ENCODE peak calls at places on chromosomes 6 and 20, in four cellular contexts. F, Y, E and N are unnamed samples.

GRCh38 chr20:50308513-50309279 is 118.1 kb downstream of the CEBPB start:
- DNase-seq in F (peak; percentile 100), Y (peak; percentile 99), E (no peak), N (peak; percentile 99)

GRCh38 chr6:129903082-129903481 is 42.0 kb upstream of the TMEM244 start:
- DNase-seq in E (no peak), Y (no peak), F (no peak), N (no peak)

GRCh38 chr6:164108869-164109769 is 694.6 kb downstream of the QKI start:
- DNase-seq in E (no peak), F (no peak), Y (peak; percentile 57), N (peak; percentile 34)

GRCh38 chr6:167758309-167759023 is 68.2 kb upstream of the AFDN start:
- DNase-seq in F (no peak), E (no peak), Y (no peak), N (no peak)

GRCh38 chr20:25177890-25178321 is 17.6 kb upstream of the ENTPD6 start:
- DNase-seq in F (no peak), E (no peak), Y (peak; percentile 8), N (no peak)

GRCh38 chr6:13407709-13408695 is 79.4 kb downstream of the GFOD1 start:
- DNase-seq in E (no peak), F (peak; percentile 87), Y (peak; percentile 98), N (peak; percentile 79)

GRCh38 chr6:136784910-136785746 is 7.1 kb downstream of the MAP3K5 start:
- DNase-seq in E (no peak), Y (peak; percentile 61), F (no peak), N (no peak)

GRCh38 chr20:61635721-61636455 is 383.8 kb downstream of the CDH4 start:
- DNase-seq in Y (no peak), E (no peak), F (no peak), N (no peak)

GRCh38 chr6:142726616-142727015 is 218.4 kb downstream of the HIVEP2 start:
- DNase-seq in E (no peak), Y (no peak), F (no peak), N (no peak)

GRCh38 chr20:48339147-48339985 is 488.4 kb downstream of the PREX1 start:
- DNase-seq in Y (peak; percentile 59), F (peak; percentile 77), E (no peak), N (peak; percentile 80)

GRCh38 chr20:7038029-7038428 is 270.5 kb downstream of the BMP2 start:
- DNase-seq in Y (peak; percentile 69), E (no peak), F (no peak), N (no peak)

GRCh38 chr20:32589256-32589655 is 4.1 kb upstream of the NOL4L start:
- DNase-seq in E (no peak), Y (peak; percentile 48), F (peak; percentile 36), N (no peak)

GRCh38 chr6:165183071-165183470 is 126.3 kb downstream of the C6orf118 start:
- DNase-seq in E (no peak), F (no peak), Y (no peak), N (peak; percentile 18)

GRCh38 chr6:25576920-25577319 is 75.1 kb upstream of the SCGN start:
- DNase-seq in Y (peak; percentile 14), F (no peak), E (no peak), N (no peak)

GRCh38 chr6:91149246-91149645 is 562.4 kb upstream of the MAP3K7 start:
- DNase-seq in F (no peak), E (no peak), Y (no peak), N (no peak)

GRCh38 chr20:58202039-58202438 is 26.4 kb downstream of the ANKRD60 start:
- DNase-seq in F (no peak), Y (no peak), E (no peak), N (no peak)

GRCh38 chr20:36830791-36831691 is 44.9 kb upstream of the TLDC2 start:
- DNase-seq in Y (peak; percentile 43), E (no peak), F (peak; percentile 23), N (peak; percentile 67)

GRCh38 chr20:50467618-50468373 is 42.4 kb upstream of the PTPN1 start:
- DNase-seq in E (no peak), F (peak; percentile 50), Y (peak; percentile 66), N (peak; percentile 55)

GRCh38 chr20:15487030-15487429 is 1086.2 kb downstream of the KIF16B start:
- DNase-seq in F (no peak), Y (no peak), E (no peak), N (no peak)

GRCh38 chr20:7387638-7388193 is 552.5 kb downstream of the HAO1 start:
- DNase-seq in Y (no peak), E (no peak), F (no peak), N (no peak)

GRCh38 chr6:85580878-85581267 is 12.8 kb downstream of the SNX14 start:
- DNase-seq in E (no peak), Y (peak; percentile 71), F (peak; percentile 78), N (peak; percentile 86)

GRCh38 chr6:129345890-129346289 is 364.1 kb downstream of the ARHGAP18 start:
- DNase-seq in Y (peak; percentile 86), F (peak; percentile 91), E (no peak), N (peak; percentile 89)

GRCh38 chr20:56627122-56628014 is 1.7 kb upstream of the TFAP2C start:
- DNase-seq in Y (no peak), E (no peak), F (no peak), N (no peak)

GRCh38 chr6:130425532-130425931 is 59.7 kb downstream of the TMEM200A start:
- DNase-seq in Y (no peak), F (peak; percentile 53), E (no peak), N (no peak)

GRCh38 chr6:166438211-166438861 is 55.6 kb upstream of the MPC1 start:
- DNase-seq in Y (no peak), F (no peak), E (no peak), N (no peak)

GRCh38 chr6:128528241-128528640 is 7.8 kb upstream of the PTPRK start:
- DNase-seq in F (no peak), Y (no peak), E (no peak), N (no peak)

GRCh38 chr6:6699741-6700367 is 111.3 kb downstream of the LY86 start:
- DNase-seq in F (peak; percentile 91), E (no peak), Y (peak; percentile 96), N (peak; percentile 97)

GRCh38 chr20:63611646-63612045 is 15.3 kb downstream of the GMEB2 start:
- DNase-seq in Y (peak; percentile 16), E (no peak), F (no peak), N (no peak)

GRCh38 chr6:38640216-38640909 is 634 bp upstream of the BTBD9 start:
- DNase-seq in F (no peak), Y (peak; percentile 10), E (peak; percentile 7), N (no peak)

GRCh38 chr6:39213195-39213920 is 15.9 kb downstream of the KCNK5 start:
- DNase-seq in E (no peak), Y (no peak), F (no peak), N (no peak)

GRCh38 chr20:46312075-46312944 is 4.0 kb upstream of the CDH22 start:
- DNase-seq in F (no peak), Y (no peak), E (no peak), N (no peak)

GRCh38 chr20:37243076-37243936 is 18.3 kb downstream of the GHRH start:
- DNase-seq in Y (no peak), F (no peak), E (no peak), N (no peak)

DNA sequence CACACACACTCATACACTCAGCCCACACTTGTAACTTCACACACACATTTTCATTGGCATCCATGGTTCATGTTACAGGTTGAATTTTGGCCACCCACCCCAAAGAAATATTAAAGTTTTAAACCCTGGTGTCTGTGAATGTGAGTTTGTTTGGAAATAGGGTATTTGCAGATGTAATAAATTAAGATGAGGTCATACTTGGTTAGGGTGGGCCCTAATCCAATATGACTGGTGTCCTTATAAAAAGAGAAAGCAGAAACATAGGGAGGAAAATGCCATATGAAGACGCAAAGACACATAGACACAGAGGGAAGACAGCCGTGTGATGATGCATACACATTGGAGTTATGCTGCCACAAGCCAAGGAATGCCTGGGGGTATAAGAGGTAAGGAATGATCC is 39.7 kb upstream of the HDDC2 start:
- DNase-seq in E (no peak), Y (no peak), F (no peak), N (no peak)
- TF ChIP-seq CTCF in E (no peak), Y (no peak), F (no peak), N (no peak)

DNA sequence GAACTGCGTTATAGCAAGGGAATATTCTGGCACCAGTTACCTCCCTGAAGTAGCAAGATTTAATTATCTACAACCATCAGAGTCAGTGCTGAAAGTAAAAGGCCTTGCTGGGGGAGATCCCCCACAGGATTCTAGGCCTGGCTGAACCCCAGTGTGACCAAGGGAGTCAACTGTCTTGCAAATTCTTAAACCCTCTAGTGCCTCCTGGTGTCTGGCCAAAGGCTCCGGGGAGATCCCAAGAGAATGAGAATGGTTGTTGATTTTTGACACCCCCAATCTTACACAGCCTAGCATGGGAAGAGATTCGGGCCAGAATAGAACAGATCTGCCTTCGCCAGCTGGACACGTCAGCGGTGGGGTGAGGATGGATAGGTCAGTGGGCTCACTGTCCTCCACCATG is 179.4 kb downstream of the ERMARD start:
- DNase-seq in E (no peak), Y (no peak), F (no peak), N (no peak)
- TF ChIP-seq CTCF in E (peak; percentile 22), Y (no peak), F (no peak), N (no peak)

DNA sequence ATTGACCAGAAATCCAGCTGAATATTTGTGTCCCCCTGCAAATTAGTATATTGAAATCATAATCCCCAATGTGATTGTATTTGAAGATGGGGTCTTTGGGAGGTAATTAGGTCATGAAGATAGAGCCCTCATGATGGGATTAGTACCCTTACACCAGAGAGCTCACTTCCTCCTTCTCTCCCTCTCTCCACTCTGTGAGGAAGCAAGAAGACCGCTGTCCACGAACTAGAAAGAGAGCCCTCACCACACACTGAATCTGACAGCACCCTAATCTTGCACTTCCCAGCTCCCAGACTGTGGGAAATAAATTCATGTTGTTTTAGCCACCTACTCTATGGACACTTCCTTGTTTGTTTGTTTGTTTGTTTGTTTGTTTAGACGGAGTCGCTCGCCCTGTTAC is 11.9 kb upstream of the PLAGL1 start:
- DNase-seq in E (no peak), Y (no peak), F (no peak), N (no peak)
- TF ChIP-seq CTCF in E (no peak), Y (no peak), F (no peak), N (no peak)

GRCh38 chr6:12069891-12070529 is 57.9 kb downstream of the HIVEP1 start:
- DNase-seq in E (no peak), Y (no peak), F (no peak), N (no peak)

GRCh38 chr6:12078014-12078413 is 65.9 kb downstream of the HIVEP1 start:
- DNase-seq in Y (no peak), F (no peak), E (no peak), N (no peak)

GRCh38 chr6:12071064-12071615 is 59.0 kb downstream of the HIVEP1 start:
- DNase-seq in F (no peak), Y (no peak), E (no peak), N (no peak)

GRCh38 chr6:12077021-12077420 is 64.9 kb downstream of the HIVEP1 start:
- DNase-seq in Y (no peak), E (no peak), F (no peak), N (no peak)

DNA sequence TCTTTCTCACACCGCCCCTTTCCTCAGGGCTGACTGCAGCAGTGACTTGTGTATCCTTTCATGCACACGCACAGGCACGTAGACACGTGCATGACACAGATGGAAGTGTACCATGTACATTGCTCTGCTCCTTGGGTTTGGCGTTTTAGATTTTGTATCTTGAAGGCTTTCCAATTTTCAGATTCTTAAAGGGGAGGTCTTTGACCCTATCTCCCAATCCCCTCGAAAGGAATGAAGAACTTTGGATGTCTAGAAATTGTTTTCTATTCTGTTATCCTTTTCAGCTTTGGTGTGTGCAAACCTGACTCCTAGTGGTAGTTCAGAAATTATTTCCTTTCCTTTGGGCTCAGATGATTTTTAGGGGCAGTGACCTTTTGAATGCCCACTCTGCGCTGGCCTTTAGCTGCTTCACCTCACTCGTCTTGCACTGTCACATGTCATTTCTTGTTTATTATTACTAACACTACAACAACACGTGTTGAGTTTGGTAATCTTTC is 63.0 kb downstream of the HIVEP1 start:
- DNase-seq in E (no peak), Y (peak; percentile 36), F (no peak), N (peak; percentile 21)
- TF ChIP-seq CTCF in E (peak; percentile 54), Y (peak; percentile 51), F (peak; percentile 53), N (peak; percentile 42)